ENCODE peak calls at places on chromosomes 3 and 15, in five cellular contexts. K, I, G, S and N are unnamed samples.
A peak's percentile ranks its signal among the peaks of the same experiment; 100 is the strongest.

GRCh38 chr3:49880581-49881328 is 11.0 kb upstream of the CAMKV start:
- DNase-seq in G (no peak), K (no peak), I (no peak), S (no peak), N (no peak)

GRCh38 chr3:113231391-113231790 is 20.0 kb downstream of the BOC start:
- DNase-seq in I (peak; percentile 66), S (no peak), G (no peak), K (no peak), N (no peak)

GRCh38 chr15:51830279-51830806 is 890 bp downstream of the TMOD3 start:
- DNase-seq in K (no peak), S (no peak), G (no peak), I (peak; percentile 21), N (no peak)

GRCh38 chr3:168426196-168426595 is 330.5 kb upstream of the GOLIM4 start:
- DNase-seq in S (no peak), G (no peak), K (no peak), I (peak; percentile 8), N (no peak)

GRCh38 chr3:48716508-48716981 is 476 bp downstream of the IP6K2 start:
- DNase-seq in I (no peak), S (no peak), K (no peak), G (no peak), N (peak; percentile 13)

GRCh38 chr3:24538891-24539290 is 44.2 kb upstream of the THRB start:
- DNase-seq in K (no peak), S (no peak), I (no peak), G (no peak), N (no peak)

GRCh38 chr15:41950127-41950483 is 22.3 kb downstream of the EHD4 start:
- DNase-seq in G (no peak), S (no peak), I (no peak), K (no peak), N (no peak)

GRCh38 chr15:77001351-77001750 is 6.4 kb downstream of the PSTPIP1 start:
- DNase-seq in G (no peak), S (no peak), I (no peak), K (no peak), N (no peak)

GRCh38 chr3:46666471-46666845 is 27.0 kb downstream of the ALS2CL start:
- DNase-seq in I (no peak), S (no peak), G (peak; percentile 6), K (no peak), N (no peak)